ENCODE peak calls at places on chromosomes 5 and 9, in four cellular contexts. A, C, B and P are unnamed samples.

GRCh38 chr5:141951341-141951781 is 6.6 kb downstream of the PCDH12 start:
- DNase-seq in A (no peak), C (no peak), B (no peak), P (no peak)

GRCh38 chr5:135038829-135039525 is 4.9 kb upstream of the PITX1 start:
- DNase-seq in A (no peak), C (no peak), B (no peak), P (no peak)

GRCh38 chr9:104094534-104095020 is 468 bp downstream of the SMC2 start:
- DNase-seq in A (no peak), C (no peak), B (no peak), P (no peak)

GRCh38 chr5:174610968-174611367 is 113.4 kb upstream of the MSX2 start:
- DNase-seq in A (peak), C (no peak), B (no peak), P (no peak)

GRCh38 chr9:18478517-18479361 is 4.8 kb downstream of the ADAMTSL1 start:
- DNase-seq in A (peak), C (no peak), B (no peak), P (no peak)

GRCh38 chr9:105507096-105507495 is 50.8 kb upstream of the FKTN start:
- DNase-seq in A (no peak), C (no peak), B (no peak), P (no peak)

GRCh38 chr5:58071566-58071965 is 388.3 kb downstream of the PLK2 start:
- DNase-seq in A (no peak), C (no peak), B (no peak), P (peak)

GRCh38 chr9:134548618-134549017 is 93.0 kb upstream of the COL5A1 start:
- DNase-seq in A (no peak), C (no peak), B (no peak), P (peak)

GRCh38 chr9:131714161-131714646 is 25.7 kb downstream of the RAPGEF1 start:
- DNase-seq in A (peak), C (no peak), B (no peak), P (peak)

GRCh38 chr5:88732181-88732633 is 150.8 kb downstream of the MEF2C start:
- DNase-seq in A (peak), C (no peak), B (no peak), P (peak)

GRCh38 chr5:77590347-77590746 is 48.2 kb downstream of the OTP start:
- DNase-seq in A (no peak), C (no peak), B (no peak), P (no peak)

GRCh38 chr9:2874001-2874750 is 30.3 kb upstream of the PUM3 start:
- DNase-seq in A (peak), C (no peak), B (no peak), P (no peak)

GRCh38 chr5:178120661-178121357 is 7.5 kb downstream of the N4BP3 start:
- DNase-seq in A (no peak), C (peak), B (peak), P (peak)

GRCh38 chr5:9712506-9713285 is 82.5 kb upstream of the TAS2R1 start:
- DNase-seq in A (peak), C (no peak), B (no peak), P (no peak)

GRCh38 chr9:115022760-115023434 is 92.5 kb upstream of the TNFSF8 start:
- DNase-seq in A (peak), C (no peak), B (no peak), P (no peak)

GRCh38 chr5:172844577-172844838 is 10.5 kb downstream of the ERGIC1 start:
- DNase-seq in A (no peak), C (no peak), B (no peak), P (no peak)

GRCh38 chr9:81814794-81815464 is 113.3 kb upstream of the SPATA31D4 start:
- DNase-seq in A (no peak), C (no peak), B (no peak), P (no peak)

GRCh38 chr9:13269589-13270452 is 9.7 kb downstream of the MPDZ start:
- DNase-seq in A (no peak), C (no peak), B (no peak), P (no peak)

GRCh38 chr5:125597338-125597737 is 825.9 kb upstream of the GRAMD2B start:
- DNase-seq in A (no peak), C (no peak), B (no peak), P (no peak)

GRCh38 chr5:9188956-9189355 is 356.9 kb downstream of the SEMA5A start:
- DNase-seq in A (no peak), C (no peak), B (no peak), P (no peak)